ENCODE peak calls at places on chromosome 21, in seven cellular contexts. Z, X, O, N, V, A and F are unnamed samples.

GRCh38 chr21:41418956-41419680 is 6.9 kb upstream of the MX1 start:
- DNase-seq in N (no peak), X (no peak), O (no peak), Z (no peak), V (no peak), A (no peak), F (no peak)

GRCh38 chr21:17989780-17990179 is 170.6 kb upstream of the C21orf91 start:
- DNase-seq in Z (no peak), V (no peak), O (no peak), A (no peak), N (no peak), X (no peak), F (no peak)

GRCh38 chr21:46150073-46150472 is 5.3 kb downstream of the FTCD start:
- DNase-seq in X (no peak), A (peak), V (no peak), Z (no peak), N (no peak), O (no peak), F (no peak)

GRCh38 chr21:46457801-46458314 is 833 bp upstream of the DIP2A start:
- DNase-seq in V (peak), O (no peak), N (peak), X (no peak), Z (no peak), A (no peak), F (no peak)

GRCh38 chr21:33383056-33383888 is 19.9 kb upstream of the IFNGR2 start:
- DNase-seq in V (peak), Z (peak), X (no peak), A (peak), O (no peak), N (peak), F (no peak)

GRCh38 chr21:32426592-32427051 is 14.1 kb downstream of the EVA1C start:
- DNase-seq in V (no peak), Z (no peak), N (no peak), O (no peak), A (no peak), X (no peak), F (no peak)

GRCh38 chr21:25967566-25968438 is 202.8 kb downstream of the APP start:
- DNase-seq in A (peak), N (no peak), X (no peak), Z (no peak), V (no peak), O (no peak), F (no peak)

GRCh38 chr21:33441489-33442477 is 38.0 kb downstream of the TMEM50B start:
- DNase-seq in N (no peak), Z (no peak), X (no peak), V (no peak), A (no peak), O (peak), F (peak)